ENCODE peak calls at places on chromosome 21, in ten cellular contexts. B is A549, Q is cardiac fibroblast, E is uterus, D is lower leg skin, V is AG09319, X is fibroblast of the aortic adventitia, P is GM10248, R is endothelial cell, F is neural progenitor cell. J is an unnamed sample.

GRCh38 chr21:23016617-23017016 is 2018.4 kb downstream of the NCAM2 start:
- DNase-seq in X (no peak), B (no peak), V (no peak), D (no peak), F (peak; percentile 57), P (no peak), R (peak; percentile 35), E (no peak), Q (no peak), J (peak; percentile 33)

GRCh38 chr21:14911351-14911750 is 153.4 kb downstream of the NRIP1 start:
- DNase-seq in D (no peak), F (no peak), P (no peak), V (no peak), B (no peak), R (no peak), X (no peak), E (no peak), Q (no peak), J (no peak)

GRCh38 chr21:16891821-16892220 is 621.0 kb upstream of the CXADR start:
- DNase-seq in P (no peak), B (no peak), F (no peak), X (peak; percentile 79), E (no peak), Q (peak; percentile 94), R (no peak), D (no peak), V (peak; percentile 36), J (peak; percentile 43)

GRCh38 chr21:31190516-31190915 is 152.2 kb upstream of the KRTAP19-8 start:
- DNase-seq in V (no peak), R (no peak), X (no peak), P (no peak), Q (no peak), D (no peak), F (no peak), B (no peak), E (no peak), J (no peak)

GRCh38 chr21:35254006-35254751 is 205.1 kb upstream of the RUNX1 start:
- DNase-seq in F (no peak), B (no peak), P (no peak), Q (peak; percentile 89), V (peak; percentile 81), E (no peak), R (no peak), D (no peak), X (peak; percentile 97), J (peak; percentile 61)

GRCh38 chr21:40846566-40847411 is at the start of gene DSCAM:
- DNase-seq in V (no peak), E (no peak), F (peak; percentile 81), P (no peak), X (no peak), D (no peak), Q (no peak), B (no peak), R (peak; percentile 24), J (no peak)

GRCh38 chr21:38910390-38911008 is 104.8 kb downstream of the ETS2 start:
- DNase-seq in X (no peak), B (no peak), Q (no peak), V (no peak), F (no peak), R (no peak), E (no peak), P (no peak), D (no peak), J (peak; percentile 94)

GRCh38 chr21:35303085-35303484 is 254.0 kb upstream of the RUNX1 start:
- DNase-seq in R (no peak), X (peak; percentile 84), V (no peak), D (no peak), F (no peak), P (no peak), E (no peak), Q (peak; percentile 87), B (no peak), J (peak; percentile 92)

GRCh38 chr21:19712441-19712840 is 1285.8 kb upstream of the NCAM2 start:
- DNase-seq in P (no peak), R (no peak), Q (no peak), X (no peak), B (no peak), D (no peak), F (no peak), E (no peak), V (no peak), J (no peak)

GRCh38 chr21:43361493-43362296 is 65.2 kb downstream of the SIK1 start:
- DNase-seq in D (peak; percentile 93), P (peak; percentile 57), X (no peak), R (no peak), F (no peak), V (no peak), Q (no peak), B (no peak), E (no peak), J (peak; percentile 78)

GRCh38 chr21:38487906-38488639 is 10.2 kb downstream of the ERG start:
- DNase-seq in X (no peak), F (no peak), E (no peak), V (no peak), R (no peak), P (no peak), B (no peak), D (no peak), Q (no peak), J (no peak)

DNA sequence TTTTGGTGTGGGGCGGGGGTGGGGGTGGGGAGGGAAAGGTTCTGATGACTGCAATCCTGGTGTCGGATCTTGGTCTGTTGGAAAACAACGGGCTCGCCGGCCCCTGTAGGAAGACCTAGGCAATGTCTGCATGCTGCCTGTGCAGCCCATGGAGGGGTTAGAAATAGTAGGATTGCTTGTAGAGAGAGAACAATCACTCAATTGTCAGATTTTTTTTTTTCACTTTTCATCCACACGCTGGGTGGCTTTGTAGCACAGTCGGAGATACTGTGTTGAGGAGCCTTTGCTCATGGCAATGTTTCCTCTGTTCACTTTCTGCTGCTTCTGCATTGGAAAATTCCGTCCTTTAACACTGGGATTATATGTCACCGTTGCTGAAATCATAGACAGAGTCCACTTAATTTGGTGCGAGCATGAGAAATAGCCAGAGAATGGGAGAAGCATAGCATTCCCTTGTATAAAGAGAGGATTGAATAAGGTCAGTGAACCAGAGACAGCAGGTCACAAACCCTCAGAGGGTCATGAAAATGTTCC is 107.5 kb downstream of the MRPS6 start:
- DNase-seq in D (peak; percentile 83), E (no peak), B (no peak), F (peak; percentile 56), R (no peak), V (no peak), X (no peak), Q (no peak), P (no peak), J (no peak)
- TF ChIP-seq CTCF in D (no peak), E (no peak), B (no peak), F (no peak), R (no peak), V (no peak), X (no peak), Q (no peak), P (no peak), J (no peak)

GRCh38 chr21:32726742-32727477 is 903 bp downstream of the SYNJ1 start:
- DNase-seq in Q (peak; percentile 32), D (no peak), E (peak; percentile 21), X (peak; percentile 32), F (peak; percentile 36), B (peak; percentile 11), R (peak; percentile 33), P (peak; percentile 10), V (no peak), J (peak; percentile 43)

GRCh38 chr21:32728455-32729237 is 833 bp upstream of the SYNJ1 start:
- DNase-seq in V (no peak), P (no peak), Q (no peak), X (no peak), F (no peak), E (no peak), D (no peak), B (peak; percentile 5), R (no peak), J (no peak)

GRCh38 chr21:32727478-32727727 is 410 bp downstream of the SYNJ1 start:
- DNase-seq in Q (no peak), E (no peak), F (no peak), D (peak; percentile 86), P (no peak), X (no peak), V (no peak), B (no peak), R (no peak), J (no peak)

GRCh38 chr21:32732544-32732943 is 4.7 kb upstream of the SYNJ1 start:
- DNase-seq in R (no peak), P (no peak), D (no peak), Q (no peak), B (no peak), V (no peak), E (no peak), X (no peak), F (no peak), J (no peak)

DNA sequence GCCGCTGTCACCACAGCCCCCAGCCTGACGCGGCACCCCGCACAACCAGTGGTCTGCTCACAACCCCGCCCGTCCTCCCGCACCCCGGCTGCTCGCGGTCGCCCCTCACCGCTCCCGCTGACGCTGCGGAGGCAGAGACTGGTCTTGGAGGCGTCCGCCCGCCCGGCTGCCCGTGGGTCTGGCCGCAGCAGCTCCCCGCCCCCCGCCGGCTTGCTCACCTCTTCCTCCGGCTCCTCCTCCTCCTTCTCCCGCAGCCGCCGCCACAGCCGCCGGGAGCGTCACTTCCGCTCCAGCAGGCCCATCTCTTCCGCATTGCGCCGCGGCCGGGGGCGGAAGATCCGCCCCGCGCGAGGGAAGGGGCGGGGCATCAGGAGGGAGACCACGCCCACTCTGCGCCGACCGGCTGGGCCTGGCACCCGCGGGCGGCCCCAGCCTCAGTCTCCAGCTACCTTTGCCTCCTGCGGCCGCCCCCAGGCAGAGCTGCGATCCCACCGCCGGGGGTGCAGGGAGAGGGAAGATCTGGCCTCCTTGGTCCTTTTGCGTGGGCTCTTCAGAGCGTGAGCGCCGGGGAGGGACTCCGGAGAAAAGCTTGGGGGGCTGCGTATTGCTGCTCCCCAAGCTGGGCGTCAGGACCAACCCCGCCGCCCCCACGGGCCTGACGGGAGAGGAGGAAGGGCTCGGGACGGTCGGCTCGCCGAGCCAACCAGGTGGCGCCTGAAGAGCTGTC is at the start of gene SYNJ1:
- DNase-seq in R (peak; percentile 97), X (peak; percentile 88), P (peak; percentile 98), E (peak; percentile 94), V (peak; percentile 83), Q (peak; percentile 97), D (peak; percentile 99), F (peak; percentile 97), B (peak; percentile 65), J (peak; percentile 94)
- TF ChIP-seq CTCF in R (no peak), X (no peak), P (no peak), E (no peak), V (no peak), Q (no peak), D (no peak), F (no peak), B (no peak), J (no peak)

DNA sequence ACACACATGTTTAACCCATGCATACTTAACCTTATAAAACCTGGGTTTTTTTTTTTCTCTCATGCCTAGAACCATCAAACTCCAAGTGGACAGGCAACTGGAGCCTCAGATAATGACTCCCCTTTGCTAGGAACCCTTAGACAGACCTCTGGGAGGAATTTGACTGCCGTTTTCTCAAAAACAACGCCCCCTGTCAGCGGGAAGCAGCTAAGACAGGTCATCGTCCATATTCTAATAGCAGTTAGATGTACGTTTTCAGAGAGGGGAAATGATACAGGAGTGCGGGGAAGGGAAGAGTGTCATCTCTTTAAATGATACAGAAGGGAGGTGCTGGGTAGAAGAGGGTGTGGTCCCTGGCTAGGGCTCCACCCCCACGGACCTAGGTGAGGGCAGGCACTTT is 34.7 kb downstream of the LRRC3 start:
- DNase-seq in V (no peak), B (no peak), E (no peak), F (peak; percentile 45), X (no peak), P (no peak), Q (no peak), R (no peak), D (no peak), J (no peak)
- TF ChIP-seq CTCF in V (no peak), B (no peak), E (no peak), F (peak; percentile 57), X (no peak), P (no peak), Q (peak; percentile 14), R (peak; percentile 30), D (no peak), J (no peak)

GRCh38 chr21:44616591-44616926 is 4.7 kb downstream of the KRTAP10-8 start:
- DNase-seq in V (no peak), E (no peak), B (no peak), P (no peak), X (no peak), Q (no peak), D (no peak), F (no peak), R (no peak), J (peak; percentile 24)
- TF ChIP-seq CTCF in V (no peak), E (no peak), B (no peak), P (no peak), X (no peak), Q (no peak), D (no peak), F (no peak), R (no peak), J (no peak)